ENCODE peak calls at places on chromosomes 16 and 17, in five cellular contexts. O, D, Y, T and V are unnamed samples.

GRCh38 chr17:38604479-38605229 is 1.1 kb downstream of the SRCIN1 start:
- DNase-seq in Y (no peak), O (no peak), T (peak), D (no peak), V (no peak)

GRCh38 chr17:57600092-57600491 is 145.0 kb downstream of the CCDC182 start:
- DNase-seq in Y (no peak), D (peak), O (no peak), T (no peak), V (no peak)

GRCh38 chr17:9924735-9925191 is 19.7 kb upstream of the RCVRN start:
- DNase-seq in O (no peak), T (peak), D (no peak), Y (peak), V (no peak)

GRCh38 chr17:48841395-48841831 is 10.6 kb downstream of the CALCOCO2 start:
- DNase-seq in O (no peak), D (no peak), T (peak), Y (peak), V (no peak)

GRCh38 chr16:85460252-85460982 is 152.7 kb upstream of the GSE1 start:
- DNase-seq in D (no peak), T (no peak), Y (peak), O (no peak), V (no peak)

GRCh38 chr17:4074831-4075495 is 67.9 kb downstream of the ZZEF1 start:
- DNase-seq in Y (peak), D (no peak), T (peak), O (no peak), V (no peak)

GRCh38 chr17:20896153-20896649 is 146.6 kb downstream of the USP22 start:
- DNase-seq in O (no peak), Y (peak), D (no peak), T (peak), V (no peak)

GRCh38 chr17:4766705-4767104 is 5.0 kb upstream of the TM4SF5 start:
- DNase-seq in T (no peak), Y (no peak), O (no peak), D (no peak), V (no peak)

GRCh38 chr16:73060948-73061495 is 13.1 kb upstream of the ZFHX3 start:
- DNase-seq in D (no peak), Y (no peak), T (no peak), O (no peak), V (no peak)

GRCh38 chr16:2520784-2521577 is 810 bp downstream of the AMDHD2 start:
- DNase-seq in Y (peak), D (peak), T (no peak), O (no peak), V (no peak)

GRCh38 chr17:78712043-78712442 is 70.0 kb downstream of the CYTH1 start:
- DNase-seq in O (no peak), Y (no peak), T (no peak), D (no peak), V (no peak)

GRCh38 chr16:22664561-22664997 is 149.4 kb upstream of the HS3ST2 start:
- DNase-seq in T (no peak), D (no peak), O (no peak), Y (no peak), V (no peak)

GRCh38 chr16:85120006-85120340 is 7.7 kb upstream of the CIBAR2 start:
- DNase-seq in Y (no peak), D (no peak), O (no peak), T (peak), V (no peak)

GRCh38 chr17:69729937-69730336 is 315.4 kb downstream of the MAP2K6 start:
- DNase-seq in D (no peak), Y (peak), T (peak), O (no peak), V (no peak)

GRCh38 chr17:9232155-9232475 is 210.8 kb downstream of the NTN1 start:
- DNase-seq in D (no peak), T (no peak), Y (no peak), O (no peak), V (no peak)

GRCh38 chr16:2237552-2238395 is 1.5 kb downstream of the DNASE1L2 start:
- DNase-seq in T (no peak), Y (no peak), O (no peak), D (no peak), V (no peak)

GRCh38 chr17:18070861-18071340 is 16.8 kb upstream of the DRG2 start:
- DNase-seq in O (no peak), Y (peak), D (no peak), T (peak), V (no peak)